ENCODE peak calls at places on chromosomes 7 and 10, in eight cellular contexts. F, E, D, X, I, K, M and J are unnamed samples.

GRCh38 chr7:5012985-5013384 is 32.7 kb upstream of the RBAK start:
- DNase-seq in I (no peak), E (no peak), D (no peak), M (no peak), X (no peak), F (no peak), K (no peak), J (no peak)

GRCh38 chr10:76149182-76149581 is 717.8 kb downstream of the LRMDA start:
- DNase-seq in K (no peak), X (no peak), E (no peak), I (no peak), D (no peak), M (no peak), F (no peak), J (no peak)

GRCh38 chr7:93778384-93778783 is 112.2 kb downstream of the TFPI2 start:
- DNase-seq in D (no peak), K (no peak), F (no peak), E (no peak), M (no peak), I (no peak), X (no peak), J (no peak)

GRCh38 chr10:129372168-129372567 is 94.9 kb upstream of the MGMT start:
- DNase-seq in F (no peak), M (no peak), K (no peak), X (no peak), I (no peak), E (no peak), D (no peak), J (peak)

GRCh38 chr10:100927266-100927665 is 14.5 kb downstream of the SLF2 start:
- DNase-seq in X (no peak), M (no peak), E (no peak), D (no peak), I (no peak), F (no peak), K (no peak), J (no peak)

GRCh38 chr7:77338260-77338659 is 77.9 kb downstream of the GSAP start:
- DNase-seq in F (no peak), K (no peak), X (no peak), D (no peak), I (no peak), E (no peak), M (no peak), J (no peak)

GRCh38 chr10:90884414-90884813 is 12.6 kb downstream of the RPP30 start:
- DNase-seq in F (no peak), K (no peak), X (no peak), E (no peak), M (no peak), D (no peak), I (no peak), J (no peak)

GRCh38 chr10:25952857-25953256 is 18.8 kb downstream of the MYO3A start:
- DNase-seq in M (no peak), X (no peak), E (no peak), F (no peak), D (no peak), K (no peak), I (no peak), J (no peak)

GRCh38 chr10:3530346-3531096 is 254.5 kb downstream of the KLF6 start:
- DNase-seq in M (no peak), F (no peak), E (no peak), I (no peak), X (no peak), K (no peak), D (no peak), J (no peak)

GRCh38 chr10:78215645-78216044 is 182.0 kb downstream of the RPS24 start:
- DNase-seq in E (peak), D (no peak), X (peak), I (no peak), K (no peak), F (no peak), M (no peak), J (peak)

GRCh38 chr10:101512741-101513140 is 75.3 kb downstream of the POLL start:
- DNase-seq in K (no peak), M (no peak), I (no peak), E (no peak), F (no peak), D (no peak), X (no peak), J (no peak)

GRCh38 chr7:38550881-38551280 is 80.3 kb downstream of the AMPH start:
- DNase-seq in M (no peak), F (no peak), E (no peak), D (no peak), I (no peak), X (no peak), K (no peak), J (peak)

GRCh38 chr10:51297438-51297837 is 223.2 kb downstream of the PRKG1 start:
- DNase-seq in I (no peak), K (no peak), M (no peak), X (no peak), E (no peak), D (no peak), F (no peak), J (no peak)

GRCh38 chr10:80168111-80168511 is 35.6 kb downstream of the PLAC9 start:
- DNase-seq in E (no peak), D (no peak), F (no peak), I (no peak), X (no peak), K (no peak), M (no peak), J (peak)

GRCh38 chr7:25359471-25360059 is 131.3 kb upstream of the NPVF start:
- DNase-seq in E (no peak), I (no peak), K (no peak), X (no peak), D (no peak), F (no peak), M (no peak), J (no peak)

GRCh38 chr7:22422831-22423615 is 66.1 kb upstream of the RAPGEF5 start:
- DNase-seq in D (no peak), X (no peak), E (no peak), M (no peak), I (no peak), F (no peak), K (no peak), J (no peak)

GRCh38 chr10:126421745-126422144 is 33.5 kb upstream of the ADAM12 start:
- DNase-seq in D (no peak), X (no peak), E (no peak), I (no peak), F (peak), K (no peak), M (no peak), J (no peak)

GRCh38 chr7:2049111-2049781 is 183.5 kb downstream of the MAD1L1 start:
- DNase-seq in M (peak), X (no peak), E (no peak), K (no peak), I (no peak), F (no peak), D (no peak), J (no peak)

GRCh38 chr10:86300931-86301330 is 65.7 kb downstream of the GRID1 start:
- DNase-seq in E (no peak), I (no peak), M (no peak), K (no peak), F (no peak), D (no peak), X (no peak), J (no peak)

GRCh38 chr7:23055582-23056178 is 41.8 kb upstream of the HYCC1 start:
- DNase-seq in D (no peak), E (no peak), F (peak), X (peak), K (peak), M (no peak), I (peak), J (no peak)

GRCh38 chr10:101892782-101893391 is 49.3 kb upstream of the KCNIP2 start:
- DNase-seq in E (no peak), I (no peak), F (no peak), D (no peak), K (no peak), X (no peak), M (no peak), J (no peak)

GRCh38 chr10:43816351-43817321 is 168.0 kb upstream of the ZNF32 start:
- DNase-seq in M (no peak), D (no peak), E (no peak), F (no peak), I (no peak), K (no peak), X (peak), J (peak)

GRCh38 chr7:76296743-76297740 is 5.4 kb upstream of the HSPB1 start:
- DNase-seq in K (no peak), X (no peak), E (no peak), I (peak), M (peak), D (no peak), F (no peak), J (no peak)

GRCh38 chr10:86960003-86960862 is 1.8 kb downstream of the SNCG start:
- DNase-seq in D (no peak), I (no peak), K (no peak), X (peak), M (peak), E (peak), F (peak), J (no peak)

GRCh38 chr10:102150970-102151773 is 1.0 kb upstream of the NOLC1 start:
- DNase-seq in E (no peak), X (no peak), M (no peak), F (peak), K (no peak), I (no peak), D (no peak), J (no peak)

GRCh38 chr7:4861673-4862072 is at the start of gene PAPOLB:
- DNase-seq in D (no peak), K (no peak), F (no peak), X (peak), I (no peak), E (no peak), M (no peak), J (no peak)